ENCODE peak calls at places on chromosome 3, in six cellular contexts. S, E, D, Y, C and H are unnamed samples.

GRCh38 chr3:153829596-153830170 is 291.5 kb upstream of the ARHGEF26 start:
- DNase-seq in S (no peak), Y (no peak), C (no peak), E (no peak), D (no peak), H (peak; percentile 88)

GRCh38 chr3:12886106-12886679 is 44.8 kb upstream of the RPL32 start:
- DNase-seq in Y (no peak), E (no peak), S (no peak), D (no peak), C (no peak), H (no peak)

GRCh38 chr3:139339219-139339906 is 4.5 kb upstream of the MRPS22 start:
- DNase-seq in D (peak; percentile 90), E (no peak), C (no peak), S (no peak), Y (no peak), H (no peak)

GRCh38 chr3:114480442-114480841 is 186.6 kb downstream of the TIGIT start:
- DNase-seq in C (no peak), S (peak; percentile 40), D (no peak), Y (no peak), E (no peak), H (no peak)

GRCh38 chr3:149314807-149315578 is 18.4 kb downstream of the TM4SF18 start:
- DNase-seq in E (no peak), D (no peak), Y (no peak), C (no peak), S (peak; percentile 71), H (peak; percentile 60)

GRCh38 chr3:138452491-138452890 is 18.1 kb downstream of the ESYT3 start:
- DNase-seq in D (no peak), C (no peak), S (no peak), Y (no peak), E (no peak), H (no peak)

GRCh38 chr3:38264779-38265178 is 833 bp upstream of the SLC22A13 start:
- DNase-seq in D (peak; percentile 55), Y (no peak), C (no peak), E (no peak), S (no peak), H (no peak)

GRCh38 chr3:176159796-176160195 is 1037.5 kb downstream of the TBL1XR1 start:
- DNase-seq in C (no peak), D (no peak), S (no peak), Y (no peak), E (no peak), H (no peak)

GRCh38 chr3:141979050-141979671 is 102.7 kb downstream of the ATP1B3 start:
- DNase-seq in D (no peak), E (no peak), C (no peak), Y (peak; percentile 45), S (no peak), H (peak; percentile 46)

GRCh38 chr3:162217603-162218002 is 721.0 kb downstream of the OTOL1 start:
- DNase-seq in E (no peak), D (no peak), C (no peak), Y (no peak), S (no peak), H (no peak)

GRCh38 chr3:10471337-10471721 is 34.1 kb downstream of the ATP2B2 start:
- DNase-seq in S (no peak), C (no peak), E (no peak), Y (no peak), D (no peak), H (no peak)

GRCh38 chr3:35659808-35660207 is 20.5 kb downstream of the ARPP21 start:
- DNase-seq in C (no peak), S (peak; percentile 2), D (no peak), E (no peak), Y (no peak), H (no peak)

GRCh38 chr3:54578417-54578816 is 349.4 kb downstream of the LRTM1 start:
- DNase-seq in S (no peak), E (no peak), C (peak; percentile 22), Y (no peak), D (no peak), H (no peak)

GRCh38 chr3:177979684-177980083 is 556.6 kb upstream of the KCNMB2 start:
- DNase-seq in S (no peak), C (no peak), D (no peak), E (no peak), Y (no peak), H (peak; percentile 10)

GRCh38 chr3:129003578-129004112 is 2.5 kb downstream of the EFCC1 start:
- DNase-seq in C (peak; percentile 80), D (no peak), S (peak; percentile 23), Y (peak; percentile 65), E (no peak), H (no peak)

GRCh38 chr3:71628571-71628970 is 45.0 kb upstream of the FOXP1 start:
- DNase-seq in S (no peak), E (no peak), Y (no peak), C (no peak), D (no peak), H (no peak)

GRCh38 chr3:19384868-19385267 is 236.6 kb downstream of the KCNH8 start:
- DNase-seq in D (no peak), E (no peak), C (no peak), S (no peak), Y (no peak), H (no peak)

GRCh38 chr3:134376786-134377431 is 2.7 kb upstream of the AMOTL2 start:
- DNase-seq in Y (no peak), S (no peak), E (no peak), D (no peak), C (no peak), H (no peak)

GRCh38 chr3:40073310-40074007 is 236.0 kb upstream of the EIF1B start:
- DNase-seq in Y (peak; percentile 0), S (peak; percentile 10), E (no peak), D (peak; percentile 16), C (no peak), H (peak; percentile 12)

GRCh38 chr3:180049391-180049790 is 12.7 kb upstream of the PEX5L start:
- DNase-seq in S (no peak), Y (no peak), C (no peak), E (no peak), D (no peak), H (no peak)

GRCh38 chr3:52532838-52533622 is 627 bp downstream of the NT5DC2 start:
- DNase-seq in Y (no peak), C (peak; percentile 60), E (no peak), D (no peak), S (no peak), H (no peak)

GRCh38 chr3:52532517-52532837 is 1.2 kb downstream of the NT5DC2 start:
- DNase-seq in D (peak; percentile 89), E (no peak), C (peak; percentile 70), Y (no peak), S (peak; percentile 69), H (peak; percentile 81)

GRCh38 chr3:52529376-52530333 is 4.0 kb downstream of the NT5DC2 start:
- DNase-seq in E (no peak), Y (no peak), C (peak; percentile 90), S (no peak), D (no peak), H (peak; percentile 53)

GRCh38 chr3:52531636-52532516 is 1.8 kb downstream of the NT5DC2 start:
- DNase-seq in E (no peak), Y (no peak), D (no peak), S (no peak), C (no peak), H (no peak)

DNA sequence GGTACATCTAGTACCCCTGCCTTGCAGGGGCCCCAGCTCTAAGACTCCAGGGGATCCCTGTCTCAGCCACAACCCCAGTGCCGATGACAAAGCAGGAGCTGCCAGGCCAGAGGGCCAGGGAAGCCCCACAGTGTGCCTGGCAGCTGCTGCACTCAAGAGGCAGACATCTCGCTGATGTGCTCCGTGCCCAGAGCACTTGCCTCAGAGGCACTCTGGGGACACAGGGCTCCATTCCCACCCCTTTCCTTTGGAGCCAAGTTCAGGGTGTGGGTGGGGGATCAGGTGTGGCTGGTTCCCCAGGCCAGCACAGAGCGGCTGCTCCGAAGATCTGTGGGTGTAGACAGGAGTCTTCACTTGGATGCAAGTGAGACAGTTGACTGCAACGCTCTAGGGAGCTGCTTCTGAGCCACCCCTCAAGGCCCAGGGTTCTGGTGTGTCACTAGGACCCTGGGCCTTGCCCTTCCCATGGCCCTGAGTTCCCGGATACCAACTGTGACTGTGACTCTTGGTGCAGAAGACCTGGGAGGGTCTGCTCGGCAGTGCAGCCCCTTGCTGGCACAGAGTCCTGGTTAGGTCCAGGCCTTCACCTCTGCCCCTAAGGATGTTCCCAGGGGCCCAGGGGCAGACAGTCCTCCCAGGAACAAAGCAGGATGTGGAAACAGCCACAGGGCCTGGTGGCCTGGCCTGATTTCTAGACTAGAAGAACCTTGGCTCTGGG is 2.6 kb downstream of the NT5DC2 start:
- DNase-seq in D (no peak), S (no peak), E (no peak), Y (no peak), C (no peak), H (no peak)
- TF ChIP-seq MAX in D (no peak), S (no peak), E (no peak), Y (no peak), C (no peak), H (no peak)

GRCh38 chr3:172514678-172515077 is 8.6 kb downstream of the TNFSF10 start:
- DNase-seq in Y (no peak), S (no peak), C (no peak), E (no peak), D (no peak), H (no peak)

GRCh38 chr3:172512363-172512762 is 10.9 kb downstream of the TNFSF10 start:
- DNase-seq in Y (no peak), D (peak; percentile 63), E (peak; percentile 55), S (no peak), C (no peak), H (peak; percentile 56)

GRCh38 chr3:172511783-172512357 is 11.4 kb downstream of the TNFSF10 start:
- DNase-seq in E (peak; percentile 42), C (no peak), D (no peak), S (no peak), Y (no peak), H (no peak)

GRCh38 chr3:172515130-172515918 is 7.9 kb downstream of the TNFSF10 start:
- DNase-seq in Y (no peak), C (no peak), S (no peak), D (no peak), E (no peak), H (peak; percentile 68)

GRCh38 chr3:172513488-172513887 is 9.7 kb downstream of the TNFSF10 start:
- DNase-seq in C (no peak), S (no peak), E (no peak), D (no peak), Y (no peak), H (peak; percentile 80)
- H2AFZ ChIP-seq in C (no peak overlapping the region), S (no peak overlapping the region), E (no peak overlapping the region), D (no peak overlapping the region), Y (no peak overlapping the region), H (peak overlapping the region; percentile 38)

GRCh38 chr3:160370987-160371857 is 27.8 kb downstream of the IFT80 start:
- DNase-seq in C (no peak), D (no peak), S (no peak), Y (no peak), E (no peak), H (no peak)
- TF ChIP-seq MAX in C (no peak), D (no peak), S (no peak), Y (no peak), E (no peak), H (no peak)

GRCh38 chr3:57803647-57804081 is 47.6 kb downstream of the SLMAP start:
- DNase-seq in S (no peak), D (no peak), Y (peak; percentile 96), C (no peak), E (no peak), H (peak; percentile 94)

GRCh38 chr3:57808961-57809608 is 53.0 kb downstream of the SLMAP start:
- DNase-seq in D (no peak), C (no peak), E (no peak), S (no peak), Y (no peak), H (no peak)

GRCh38 chr3:57805674-57806073 is 49.6 kb downstream of the SLMAP start:
- DNase-seq in Y (peak; percentile 96), D (peak; percentile 71), S (no peak), E (no peak), C (no peak), H (peak; percentile 76)

GRCh38 chr3:57809609-57809968 is 53.5 kb downstream of the SLMAP start:
- DNase-seq in E (no peak), S (no peak), C (no peak), D (no peak), Y (no peak), H (no peak)

GRCh38 chr3:57805263-57805662 is 49.2 kb downstream of the SLMAP start:
- DNase-seq in C (no peak), E (no peak), S (no peak), Y (no peak), D (no peak), H (no peak)
- H2AFZ ChIP-seq in C (no peak overlapping the region), E (no peak overlapping the region), S (no peak overlapping the region), Y (no peak overlapping the region), D (no peak overlapping the region), H (no peak overlapping the region)